ENCODE peak calls at places on chromosome 19, in six cellular contexts. T is HepG2, Q is K562, F is GM12878, B is Panc1, R is GM23338. V is an unnamed sample.

GRCh38 chr19:35446194-35446593 is 1.9 kb upstream of the FFAR2 start:
- ATAC-seq in R (no peak), Q (no peak), T (no peak), F (peak), B (no peak), V (no peak)

GRCh38 chr19:17246681-17247425 is 1.1 kb upstream of the NR2F6 start:
- ATAC-seq in T (peak), F (no peak), Q (peak), B (peak), R (peak), V (peak)

GRCh38 chr19:37893845-37894575 is 12.4 kb downstream of the WDR87 start:
- ATAC-seq in B (no peak), T (peak), R (no peak), Q (no peak), F (no peak), V (no peak)

GRCh38 chr19:38114651-38115050 is 109.4 kb downstream of the DPF1 start:
- ATAC-seq in T (no peak), F (no peak), B (no peak), Q (no peak), R (no peak), V (no peak)

GRCh38 chr19:55197531-55197930 is 11.8 kb downstream of the PTPRH start:
- ATAC-seq in T (no peak), R (peak), Q (peak), F (peak), B (peak), V (no peak)

GRCh38 chr19:6055013-6055795 is 55.1 kb downstream of the RFX2 start:
- ATAC-seq in B (no peak), F (no peak), T (no peak), R (no peak), Q (no peak), V (no peak)

GRCh38 chr19:58098682-58098998 is 609 bp upstream of the ZSCAN18 start:
- ATAC-seq in T (no peak), B (no peak), Q (no peak), F (no peak), R (no peak), V (no peak)

GRCh38 chr19:49997709-49998108 is 27.5 kb downstream of the VRK3 start:
- ATAC-seq in T (peak), Q (peak), B (peak), F (peak), R (peak), V (no peak)

GRCh38 chr19:47619763-47620162 is 10.8 kb downstream of the BICRA start:
- ATAC-seq in T (peak), F (no peak), R (peak), Q (peak), B (peak), V (no peak)

GRCh38 chr19:41409288-41409687 is 11.7 kb downstream of the BCKDHA start:
- ATAC-seq in Q (peak), R (no peak), B (peak), T (peak), F (peak), V (peak)

GRCh38 chr19:6963937-6964336 is 57.3 kb downstream of the MBD3L2B start:
- ATAC-seq in Q (no peak), F (no peak), T (no peak), B (no peak), R (no peak), V (no peak)

GRCh38 chr19:41994521-41994971 is 516 bp upstream of the ATP1A3 start:
- ATAC-seq in Q (no peak), R (no peak), T (no peak), B (no peak), F (no peak), V (no peak)

GRCh38 chr19:33905937-33906577 is 109.4 kb downstream of the KCTD15 start:
- ATAC-seq in F (no peak), T (peak), Q (peak), B (peak), R (peak), V (peak)

GRCh38 chr19:7888826-7889217 is 512 bp downstream of the LRRC8E start:
- ATAC-seq in F (no peak), Q (no peak), R (peak), B (no peak), T (no peak), V (no peak)

GRCh38 chr19:49860716-49861100 is 6.7 kb downstream of the PNKP start:
- ATAC-seq in B (no peak), R (no peak), Q (no peak), F (no peak), T (no peak), V (no peak)

GRCh38 chr19:812819-813358 is 8.9 kb downstream of the PLPPR3 start:
- ATAC-seq in F (no peak), T (no peak), Q (peak), R (peak), B (peak), V (no peak)

GRCh38 chr19:51680474-51680873 is 12.7 kb upstream of the SPACA6 start:
- ATAC-seq in R (no peak), B (no peak), T (no peak), F (no peak), Q (no peak), V (no peak)

GRCh38 chr19:4453232-4454179 is 4.1 kb downstream of the UBXN6 start:
- ATAC-seq in B (no peak), Q (no peak), F (no peak), R (no peak), T (no peak), V (no peak)

GRCh38 chr19:47461876-47462275 is 9.8 kb downstream of the SLC8A2 start:
- ATAC-seq in R (no peak), Q (no peak), F (no peak), T (no peak), B (no peak), V (no peak)

GRCh38 chr19:51422053-51422448 is 4.6 kb upstream of the SIGLEC10 start:
- ATAC-seq in Q (peak), R (peak), B (peak), F (peak), T (peak), V (peak)

GRCh38 chr19:3532154-3533019 is 6.6 kb upstream of the TEKTIP1 start:
- ATAC-seq in F (no peak), T (no peak), R (no peak), Q (no peak), B (no peak), V (no peak)

GRCh38 chr19:14614099-14614412 is 31.2 kb downstream of the CLEC17A start:
- ATAC-seq in Q (no peak), B (no peak), R (no peak), T (no peak), F (peak), V (no peak)

GRCh38 chr19:49119411-49120324 is at the start of gene PPFIA3:
- ATAC-seq in B (peak), R (peak), F (no peak), T (peak), Q (peak), V (peak)

GRCh38 chr19:20359933-20360720 is 193.1 kb downstream of the ZNF486 start:
- ATAC-seq in Q (no peak), F (no peak), T (no peak), B (no peak), R (peak), V (no peak)

GRCh38 chr19:34654796-34655195 is 22.2 kb downstream of the SCGB2B2 start:
- ATAC-seq in B (no peak), F (no peak), T (no peak), Q (no peak), R (no peak), V (no peak)

GRCh38 chr19:3028305-3029069 is 593 bp downstream of the TLE2 start:
- ATAC-seq in Q (peak), F (no peak), T (no peak), R (peak), B (peak), V (peak)

GRCh38 chr19:7917292-7918061 is 2.7 kb upstream of the SNAPC2 start:
- ATAC-seq in Q (no peak), F (peak), B (peak), T (no peak), R (peak), V (no peak)

GRCh38 chr19:3409346-3410064 is 43.1 kb downstream of the NFIC start:
- ATAC-seq in B (no peak), Q (no peak), F (no peak), T (peak), R (no peak), V (peak)

GRCh38 chr19:13968383-13968935 is 16.1 kb downstream of the DCAF15 start:
- ATAC-seq in R (no peak), B (no peak), Q (no peak), T (no peak), F (no peak), V (no peak)

GRCh38 chr19:18502633-18503294 is 19.1 kb downstream of the ELL start:
- ATAC-seq in F (no peak), T (no peak), Q (no peak), B (no peak), R (no peak), V (peak)

GRCh38 chr19:17687857-17688784 is at the start of gene UNC13A:
- ATAC-seq in B (peak), R (peak), F (peak), Q (peak), T (peak), V (no peak)

GRCh38 chr19:41971363-41971762 is 12.2 kb upstream of the RABAC1 start:
- ATAC-seq in F (no peak), Q (no peak), B (no peak), T (no peak), R (no peak), V (no peak)

GRCh38 chr19:3190470-3190770 is 4.7 kb downstream of the NCLN start:
- ATAC-seq in T (no peak), Q (no peak), B (no peak), R (no peak), F (no peak), V (no peak)

GRCh38 chr19:43773725-43774102 is 7.1 kb downstream of the KCNN4 start:
- ATAC-seq in F (no peak), T (peak), B (no peak), R (peak), Q (peak), V (no peak)

GRCh38 chr19:7715671-7716070 is 13.7 kb upstream of the FCER2 start:
- ATAC-seq in F (no peak), R (no peak), Q (no peak), T (no peak), B (no peak), V (no peak)

GRCh38 chr19:55097864-55098715 is 19.3 kb downstream of the PPP1R12C start:
- ATAC-seq in T (no peak), R (no peak), F (no peak), B (no peak), Q (no peak), V (no peak)

GRCh38 chr19:10418281-10419199 is 1.8 kb upstream of the PDE4A start:
- ATAC-seq in Q (peak), R (peak), F (no peak), B (peak), T (no peak), V (no peak)
- TF ChIP-seq CTCF in Q (no peak), R (no peak), F (peak), B (peak), T (no peak), V (no peak)

GRCh38 chr19:29667941-29668340 is 2.7 kb downstream of the PLEKHF1 start:
- ATAC-seq in B (no peak), Q (no peak), T (no peak), R (no peak), F (peak), V (no peak)
- H3K4me3 ChIP-seq in B (no peak), Q (no peak), T (no peak), R (no peak), F (peak), V (peak)

DNA sequence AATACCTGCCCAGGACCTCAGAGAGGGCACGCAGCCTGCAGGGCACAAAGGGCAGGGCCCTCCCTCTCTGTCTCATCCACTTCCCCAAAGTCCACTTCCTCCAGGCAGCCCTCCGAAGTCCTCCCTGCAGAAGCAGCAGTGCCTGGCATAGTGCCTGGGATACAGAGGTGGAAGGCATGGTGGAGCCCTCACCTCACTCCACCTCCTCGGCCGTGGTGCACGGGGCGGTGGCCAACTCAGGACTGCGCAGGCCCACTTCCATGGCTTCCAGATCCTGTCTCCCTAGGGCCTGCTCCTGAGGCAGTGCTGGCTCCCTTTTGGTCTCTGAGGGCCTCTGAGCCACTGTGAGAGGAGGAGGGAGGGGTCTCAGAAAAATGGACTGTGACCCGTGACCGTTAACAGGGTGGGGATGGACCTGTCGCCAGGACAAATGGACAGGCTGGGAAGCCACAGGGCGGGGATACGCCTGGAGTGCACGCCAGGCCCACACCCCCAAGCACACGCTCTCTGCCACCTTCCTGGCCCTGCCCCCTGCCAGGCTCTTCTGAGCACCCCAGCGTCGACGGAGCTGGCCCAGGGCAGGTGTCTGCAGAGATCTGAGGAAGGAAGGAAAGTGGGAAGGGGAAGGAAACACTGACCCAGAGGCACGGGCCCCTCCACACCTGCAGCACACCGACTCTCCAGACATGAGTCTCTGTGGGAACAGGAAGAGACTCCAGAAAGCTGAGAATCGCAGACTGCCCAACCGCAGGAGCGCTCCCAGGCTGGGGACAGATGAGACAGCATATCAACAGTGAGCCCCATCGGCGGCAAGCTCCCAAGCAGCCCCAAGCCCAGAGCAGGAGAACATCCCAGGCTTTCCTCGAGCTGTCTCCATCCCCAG is 8.4 kb downstream of the REXO1 start:
- ATAC-seq in Q (peak), T (peak), R (no peak), B (peak), F (no peak), V (no peak)
- TF ChIP-seq POLR2AphosphoS5 in Q (no peak), T (peak), R (no peak), B (no peak), F (no peak), V (no peak)

DNA sequence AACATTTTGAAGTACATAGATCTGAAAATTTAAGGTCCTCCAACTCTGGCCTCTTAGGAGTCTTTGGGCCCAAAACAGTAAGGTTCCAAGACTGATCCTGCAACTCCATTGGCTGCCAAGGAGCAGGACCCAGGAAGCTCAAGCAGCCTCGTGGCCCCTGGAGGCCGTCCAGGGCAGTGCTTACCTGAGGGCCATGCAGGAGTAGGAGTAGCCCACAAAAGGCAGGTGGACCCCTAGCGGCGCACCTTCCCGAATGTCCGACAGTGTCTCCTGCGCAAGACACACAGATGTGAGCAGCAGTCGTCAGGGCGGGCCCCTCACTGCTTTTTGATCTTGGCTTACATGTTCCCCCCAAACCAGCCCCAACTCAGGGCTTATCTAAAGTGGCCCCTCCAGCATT is 5.7 kb upstream of the SIX5 start:
- ATAC-seq in Q (no peak), T (peak), B (no peak), F (no peak), R (peak), V (no peak)
- TF ChIP-seq CTCF in Q (peak), T (peak), B (no peak), F (no peak), R (peak), V (no peak)

GRCh38 chr19:36668646-36669045 is 2.0 kb upstream of the ZNF461 start:
- ATAC-seq in R (no peak), F (no peak), T (no peak), B (no peak), Q (no peak), V (no peak)
- H3K4me3 ChIP-seq in R (peak), F (no peak), T (no peak), B (peak), Q (no peak), V (no peak)

V was measured in gastroesophageal sphincter.